ENCODE peak calls at places on chromosomes 11 and 22, in six cellular contexts. S, A, C, J, I and X are unnamed samples.

GRCh38 chr11:64624869-64625481 is 34.0 kb downstream of the SLC22A12 start:
- DNase-seq in S (no peak), A (no peak), C (no peak), J (no peak), I (no peak), X (no peak)

GRCh38 chr11:64876835-64877341 is 1.5 kb downstream of the EHD1 start:
- DNase-seq in S (no peak), A (peak; percentile 67), C (no peak), J (no peak), I (no peak), X (no peak)

GRCh38 chr22:26660961-26661578 is 3.7 kb downstream of the MIAT start:
- DNase-seq in S (peak; percentile 54), A (no peak), C (no peak), J (peak; percentile 22), I (peak; percentile 48), X (no peak)

GRCh38 chr11:17462940-17463339 is 13.7 kb downstream of the ABCC8 start:
- DNase-seq in S (no peak), A (no peak), C (no peak), J (no peak), I (no peak), X (no peak)

GRCh38 chr11:19573666-19574065 is 139.0 kb upstream of the NAV2 start:
- DNase-seq in S (no peak), A (peak; percentile 38), C (no peak), J (no peak), I (no peak), X (no peak)

GRCh38 chr11:83819936-83820549 is 533.9 kb upstream of the CCDC90B start:
- DNase-seq in S (peak; percentile 69), A (peak; percentile 34), C (no peak), J (no peak), I (no peak), X (peak; percentile 12)

GRCh38 chr11:93444671-93445073 is 98.5 kb downstream of the SMCO4 start:
- DNase-seq in S (peak; percentile 93), A (peak; percentile 53), C (peak; percentile 62), J (peak; percentile 70), I (peak; percentile 35), X (no peak)

GRCh38 chr11:64400096-64400495 is 41.1 kb downstream of the RPS6KA4 start:
- DNase-seq in S (peak; percentile 62), A (no peak), C (no peak), J (no peak), I (no peak), X (no peak)

GRCh38 chr11:82995754-82996398 is 75.8 kb downstream of the RAB30 start:
- DNase-seq in S (peak; percentile 73), A (no peak), C (no peak), J (peak; percentile 48), I (no peak), X (peak; percentile 24)

GRCh38 chr22:31488346-31488883 is 1.2 kb downstream of the EIF4ENIF1 start:
- DNase-seq in S (no peak), A (no peak), C (no peak), J (no peak), I (no peak), X (peak; percentile 30)

GRCh38 chr11:14954581-14954980 is 17.6 kb downstream of the CALCA start:
- DNase-seq in S (no peak), A (no peak), C (no peak), J (no peak), I (no peak), X (no peak)

GRCh38 chr22:50630376-50630775 is 2.4 kb upstream of the ARSA start:
- DNase-seq in S (no peak), A (no peak), C (no peak), J (no peak), I (no peak), X (no peak)

GRCh38 chr11:67521924-67522323 is 1.3 kb downstream of the CABP2 start:
- DNase-seq in S (no peak), A (no peak), C (no peak), J (no peak), I (no peak), X (no peak)

GRCh38 chr11:12680246-12680939 is 6.2 kb downstream of the TEAD1 start:
- DNase-seq in S (peak; percentile 83), A (peak; percentile 94), C (no peak), J (peak; percentile 31), I (peak; percentile 83), X (no peak)

GRCh38 chr22:39016592-39016991 is 2.5 kb downstream of the APOBEC3C start:
- DNase-seq in S (no peak), A (no peak), C (no peak), J (no peak), I (no peak), X (no peak)

GRCh38 chr22:39010946-39011625 is 3.0 kb upstream of the APOBEC3C start:
- DNase-seq in S (no peak), A (no peak), C (no peak), J (no peak), I (no peak), X (no peak)

GRCh38 chr22:39012525-39013516 is 1.2 kb upstream of the APOBEC3C start:
- DNase-seq in S (no peak), A (no peak), C (no peak), J (no peak), I (no peak), X (no peak)

GRCh38 chr22:39017596-39018365 is 3.1 kb upstream of the APOBEC3D start:
- DNase-seq in S (no peak), A (no peak), C (no peak), J (no peak), I (no peak), X (no peak)

GRCh38 chr22:39013923-39014722 is at the start of gene APOBEC3C:
- DNase-seq in S (peak; percentile 81), A (peak; percentile 67), C (peak; percentile 78), J (peak; percentile 93), I (no peak), X (peak; percentile 87)
- TF ChIP-seq CTCF in S (peak; percentile 8), A (no peak), C (no peak), J (no peak), I (no peak), X (peak; percentile 23)

DNA sequence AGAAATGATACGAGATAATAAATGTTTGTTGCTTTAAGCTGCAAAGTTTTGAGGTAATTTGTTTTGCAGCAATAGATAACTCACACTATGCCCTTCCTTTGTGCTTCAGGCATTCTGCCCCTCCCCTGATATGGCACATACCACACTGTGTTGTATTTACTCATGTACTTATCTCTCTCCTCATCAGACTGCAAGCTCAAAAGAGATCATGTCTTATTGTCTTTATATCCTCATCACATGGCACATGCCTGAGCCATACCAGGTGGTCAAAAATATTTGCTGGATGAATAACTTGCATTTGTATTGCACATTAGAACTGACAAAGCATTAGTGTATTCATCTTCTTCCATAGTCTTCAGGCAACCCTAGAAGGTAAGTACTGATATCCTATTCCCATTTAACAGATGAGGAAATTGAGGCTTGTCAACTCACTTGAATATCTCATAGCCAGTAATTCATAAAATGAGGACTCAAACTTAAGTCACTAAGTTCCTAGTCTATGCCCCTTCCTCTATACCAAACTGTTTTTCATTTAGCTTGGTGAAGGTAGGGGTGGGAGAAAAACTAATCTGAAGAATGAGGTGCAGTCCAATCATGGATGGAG is 83.9 kb upstream of the EED start:
- DNase-seq in S (peak; percentile 90), A (no peak), C (no peak), J (no peak), I (no peak), X (no peak)
- TF ChIP-seq CTCF in S (no peak), A (no peak), C (no peak), J (no peak), I (no peak), X (no peak)

DNA sequence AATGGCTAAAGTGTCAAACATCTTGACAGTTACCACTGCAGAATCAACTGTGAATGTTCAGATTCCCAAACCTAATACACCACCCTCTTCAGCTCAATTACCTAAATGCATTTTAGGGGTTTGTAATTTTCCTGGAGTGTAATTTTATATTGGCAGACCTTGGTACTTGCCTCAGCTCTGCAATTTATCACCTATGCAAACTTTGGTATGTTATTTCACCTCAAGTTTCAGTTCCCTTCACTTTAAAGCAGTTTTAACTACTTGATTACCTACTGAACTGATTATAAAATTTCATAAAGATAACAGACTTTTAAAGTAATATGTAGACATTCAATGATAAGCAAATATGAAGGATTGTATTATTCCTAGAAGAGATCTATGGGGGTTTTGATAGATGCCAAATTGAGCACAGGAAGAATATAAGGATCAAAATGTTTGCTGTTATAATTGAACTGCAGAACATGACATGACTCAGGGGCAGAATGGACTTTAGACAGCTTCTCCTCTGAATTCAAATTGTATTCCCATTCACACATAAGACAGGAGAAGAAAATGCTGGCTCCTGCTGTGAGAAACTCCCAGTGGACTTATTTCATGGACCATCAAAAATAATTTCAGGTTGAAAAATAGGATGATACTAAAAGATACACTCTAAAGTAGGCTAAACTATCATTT is 491.5 kb upstream of the LUZP2 start:
- DNase-seq in S (no peak), A (no peak), C (no peak), J (no peak), I (no peak), X (no peak)
- TF ChIP-seq CTCF in S (no peak), A (no peak), C (no peak), J (no peak), I (no peak), X (no peak)

DNA sequence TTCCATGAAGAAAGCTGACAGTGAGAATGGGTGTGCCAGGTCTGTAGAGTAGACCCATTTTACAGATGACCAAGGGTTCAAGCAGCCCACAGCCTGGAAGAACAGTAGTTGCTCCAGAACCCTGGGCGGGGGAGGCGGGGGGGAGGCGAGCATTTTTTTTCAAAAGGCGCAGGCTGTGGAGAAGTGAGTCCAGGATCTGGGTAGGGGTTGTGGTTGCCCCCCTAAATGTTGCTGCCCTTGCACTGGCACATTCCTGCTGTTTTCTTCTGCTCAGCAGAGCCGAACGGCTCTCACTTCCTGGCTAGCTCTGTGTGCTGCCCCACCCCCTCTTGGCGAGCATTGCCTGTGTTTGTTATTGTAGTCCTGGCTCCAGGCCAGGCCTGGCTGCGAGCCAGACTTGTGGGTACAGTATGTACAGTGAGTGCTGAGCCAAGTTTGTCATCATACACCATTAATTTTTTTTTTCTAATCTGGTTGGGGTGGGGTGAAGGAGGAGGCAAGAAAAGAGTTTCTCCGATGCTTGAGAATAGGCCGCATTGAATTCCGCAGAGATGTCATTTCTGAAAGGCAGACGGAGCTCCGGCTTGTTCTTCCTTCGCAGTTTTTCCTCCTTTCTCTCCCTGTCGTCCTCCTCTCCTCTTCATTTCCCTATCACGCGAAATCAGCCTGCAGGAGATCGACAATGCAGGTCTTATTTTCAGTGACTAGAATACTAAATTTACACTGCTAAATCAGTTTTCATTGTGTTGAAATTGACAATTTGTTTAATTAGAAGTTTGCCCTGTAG is 100.5 kb downstream of the ZBTB16 start:
- DNase-seq in S (peak; percentile 95), A (peak; percentile 100), C (peak; percentile 98), J (peak; percentile 97), I (peak; percentile 70), X (peak; percentile 44)
- TF ChIP-seq CTCF in S (no peak), A (no peak), C (no peak), J (no peak), I (no peak), X (no peak)

GRCh38 chr11:96393753-96394348 is 4.0 kb downstream of the JRKL start:
- DNase-seq in S (peak; percentile 49), A (no peak), C (no peak), J (no peak), I (no peak), X (peak; percentile 40)

GRCh38 chr11:96394773-96395172 is 5.0 kb downstream of the JRKL start:
- DNase-seq in S (no peak), A (no peak), C (no peak), J (no peak), I (no peak), X (no peak)

GRCh38 chr11:96391698-96392307 is 2.0 kb downstream of the JRKL start:
- DNase-seq in S (peak; percentile 29), A (no peak), C (no peak), J (no peak), I (no peak), X (no peak)

GRCh38 chr11:96397863-96398262 is 8.1 kb downstream of the JRKL start:
- DNase-seq in S (no peak), A (no peak), C (no peak), J (no peak), I (no peak), X (no peak)

GRCh38 chr11:96396637-96397036 is 6.8 kb downstream of the JRKL start:
- DNase-seq in S (no peak), A (no peak), C (no peak), J (no peak), I (peak; percentile 16), X (no peak)
- TF ChIP-seq CTCF in S (no peak), A (no peak), C (no peak), J (no peak), I (no peak), X (no peak)